ENCODE peak calls at places on chromosomes 2 and 18, in eight cellular contexts. D is mucosa of gallbladder; G is stimulated activated CD8-positive, alpha-beta memory T cell treated with anti-CD3 and anti-CD28 coated beads, Interleukin-4, amount 100 ng/mL, for 1 hour; U is HTR-8/SVneo; R is cardiac muscle cell; N is left ventricle myocardium superior; O is HuH-7; B is A549. Y is an unnamed sample.

GRCh38 chr2:71547616-71548285 is 94.4 kb downstream of the DYSF start:
- DNase-seq in D (no peak), G (no peak), U (no peak), R (no peak), N (no peak), O (no peak), B (no peak), Y (no peak)

GRCh38 chr2:168751104-168751768 is 51.2 kb upstream of the NOSTRIN start:
- DNase-seq in D (no peak), G (no peak), U (no peak), R (no peak), N (no peak), O (no peak), B (no peak), Y (no peak)

GRCh38 chr2:200640171-200640570 is 54.4 kb downstream of the AOX1 start:
- DNase-seq in D (no peak), G (no peak), U (no peak), R (no peak), N (no peak), O (no peak), B (no peak), Y (no peak)

GRCh38 chr2:208407667-208408066 is 1.1 kb downstream of the PTH2R start:
- DNase-seq in D (no peak), G (no peak), U (no peak), R (peak; percentile 30), N (no peak), O (peak; percentile 26), B (peak; percentile 14), Y (peak; percentile 11)

GRCh38 chr18:76412010-76412817 is 82.8 kb downstream of the ZNF516 start:
- DNase-seq in D (no peak), G (no peak), U (no peak), R (peak; percentile 30), N (no peak), O (no peak), B (no peak), Y (no peak)

GRCh38 chr2:240434728-240435456 is 571 bp upstream of the GPC1 start:
- DNase-seq in D (peak; percentile 92), G (peak; percentile 74), U (peak; percentile 87), R (peak; percentile 96), N (peak; percentile 97), O (no peak), B (peak; percentile 91), Y (peak; percentile 72)

GRCh38 chr2:171159326-171160118 is 1.2 kb downstream of the TLK1 start:
- DNase-seq in D (peak; percentile 22), G (peak; percentile 8), U (peak; percentile 30), R (peak; percentile 77), N (peak; percentile 59), O (peak; percentile 79), B (peak; percentile 31), Y (peak; percentile 38)

GRCh38 chr2:37827911-37828411 is 97.1 kb upstream of the RMDN2 start:
- DNase-seq in D (no peak), G (no peak), U (peak; percentile 64), R (peak; percentile 77), N (peak; percentile 26), O (no peak), B (no peak), Y (no peak)

GRCh38 chr18:2653467-2653866 is 2.1 kb upstream of the SMCHD1 start:
- DNase-seq in D (no peak), G (no peak), U (no peak), R (no peak), N (no peak), O (no peak), B (no peak), Y (no peak)

GRCh38 chr18:64936671-64937070 is 787.8 kb upstream of the LINC00305 start:
- DNase-seq in D (no peak), G (no peak), U (no peak), R (no peak), N (no peak), O (no peak), B (no peak), Y (no peak)

GRCh38 chr2:128635361-128635900 is 316.8 kb upstream of the HS6ST1 start:
- DNase-seq in D (no peak), G (no peak), U (no peak), R (no peak), N (no peak), O (no peak), B (no peak), Y (no peak)

GRCh38 chr2:150171065-150171548 is 316.4 kb downstream of the RND3 start:
- DNase-seq in D (no peak), G (no peak), U (no peak), R (no peak), N (peak; percentile 20), O (no peak), B (no peak), Y (no peak)

GRCh38 chr2:71944183-71944550 is 203.5 kb downstream of the CYP26B1 start:
- DNase-seq in D (no peak), G (no peak), U (no peak), R (no peak), N (no peak), O (no peak), B (no peak), Y (no peak)

GRCh38 chr2:6368271-6368670 is 497.4 kb downstream of the CMPK2 start:
- DNase-seq in D (no peak), G (no peak), U (no peak), R (no peak), N (no peak), O (no peak), B (no peak), Y (no peak)

GRCh38 chr2:189000221-189000620 is 26.0 kb downstream of the COL3A1 start:
- DNase-seq in D (no peak), G (no peak), U (no peak), R (no peak), N (no peak), O (no peak), B (no peak), Y (no peak)

GRCh38 chr18:8313043-8313442 is 296.2 kb upstream of the RAB12 start:
- DNase-seq in D (no peak), G (no peak), U (no peak), R (no peak), N (no peak), O (no peak), B (no peak), Y (no peak)

GRCh38 chr2:11406492-11407381 is 59.2 kb downstream of the E2F6 start:
- DNase-seq in D (no peak), G (no peak), U (peak; percentile 44), R (peak; percentile 72), N (peak; percentile 44), O (no peak), B (no peak), Y (peak; percentile 31)

GRCh38 chr2:113276216-113276905 is 2.4 kb downstream of the PAX8 start:
- DNase-seq in D (no peak), G (no peak), U (no peak), R (no peak), N (no peak), O (no peak), B (no peak), Y (no peak)

GRCh38 chr2:38835015-38835601 is 40.6 kb downstream of the DHX57 start:
- DNase-seq in D (no peak), G (no peak), U (peak; percentile 14), R (peak; percentile 39), N (no peak), O (no peak), B (no peak), Y (peak; percentile 62)

GRCh38 chr2:30686669-30687068 is 120.6 kb downstream of the CAPN13 start:
- DNase-seq in D (peak; percentile 8), G (no peak), U (no peak), R (no peak), N (no peak), O (no peak), B (no peak), Y (no peak)

GRCh38 chr2:217288472-217289063 is 428.7 kb upstream of the TNP1 start:
- DNase-seq in D (no peak), G (no peak), U (no peak), R (no peak), N (no peak), O (no peak), B (no peak), Y (no peak)

GRCh38 chr2:217808326-217808725 is 194.5 kb downstream of the TNS1 start:
- DNase-seq in D (no peak), G (no peak), U (no peak), R (no peak), N (no peak), O (no peak), B (no peak), Y (no peak)

GRCh38 chr2:190507135-190507534 is 27.4 kb downstream of the NEMP2 start:
- DNase-seq in D (no peak), G (no peak), U (no peak), R (no peak), N (no peak), O (no peak), B (no peak), Y (no peak)

GRCh38 chr2:73089270-73090030 is 17.9 kb upstream of the SFXN5 start:
- DNase-seq in D (peak; percentile 78), G (no peak), U (peak; percentile 96), R (peak; percentile 96), N (peak; percentile 47), O (no peak), B (peak; percentile 59), Y (no peak)

GRCh38 chr2:128664499-128664971 is 345.9 kb upstream of the HS6ST1 start:
- DNase-seq in D (no peak), G (no peak), U (no peak), R (no peak), N (no peak), O (no peak), B (no peak), Y (no peak)

GRCh38 chr2:135745545-135745944 is 3.9 kb downstream of the UBXN4 start:
- DNase-seq in D (no peak), G (no peak), U (peak; percentile 46), R (peak; percentile 29), N (no peak), O (no peak), B (no peak), Y (no peak)

GRCh38 chr2:23505218-23505983 is 120.4 kb downstream of the KLHL29 start:
- DNase-seq in D (no peak), G (no peak), U (no peak), R (no peak), N (no peak), O (no peak), B (no peak), Y (no peak)

GRCh38 chr2:163405298-163405697 is 330.5 kb downstream of the FIGN start:
- DNase-seq in D (no peak), G (no peak), U (no peak), R (no peak), N (no peak), O (no peak), B (no peak), Y (no peak)

GRCh38 chr2:241950878-241951331 is 81.4 kb downstream of the RTP5 start:
- DNase-seq in D (peak; percentile 77), G (peak; percentile 29), U (peak; percentile 88), R (peak; percentile 74), N (peak; percentile 85), O (peak; percentile 96), B (peak; percentile 77), Y (peak; percentile 62)

GRCh38 chr2:149899390-149899789 is 311.8 kb upstream of the MMADHC start:
- DNase-seq in D (no peak), G (no peak), U (no peak), R (no peak), N (no peak), O (no peak), B (no peak), Y (no peak)

GRCh38 chr2:236055471-236055870 is 112.7 kb downstream of the GBX2 start:
- DNase-seq in D (no peak), G (no peak), U (no peak), R (no peak), N (no peak), O (no peak), B (no peak), Y (no peak)

GRCh38 chr2:74991977-74992376 is 33.5 kb downstream of the POLE4 start:
- DNase-seq in D (no peak), G (no peak), U (no peak), R (peak; percentile 97), N (no peak), O (no peak), B (no peak), Y (no peak)

GRCh38 chr2:147829106-147829505 is 15.7 kb upstream of the ACVR2A start:
- DNase-seq in D (no peak), G (no peak), U (peak; percentile 21), R (peak; percentile 90), N (no peak), O (no peak), B (no peak), Y (no peak)

GRCh38 chr18:46224181-46224775 is 120.1 kb downstream of the HAUS1 start:
- DNase-seq in D (no peak), G (no peak), U (no peak), R (no peak), N (no peak), O (no peak), B (no peak), Y (no peak)